ENCODE peak calls at places on chromosomes 12 and 14, in five cellular contexts. One of them, this sample, is unnamed.

GRCh38 chr14:104221071-104221625 is 82.8 kb downstream of the KIF26A start:
- DNase-seq in posterior cingulate gyrus: no peak
- DNase-seq in NCI-H1417 treated with DMSO at 0.1 percent for 48 hours: no peak
- DNase-seq in DMS 273 treated with DMSO at 0.1 percent for 48 hours: no peak
- DNase-seq in HTR-8/SVneo: no peak
- DNase-seq in this sample: peak

GRCh38 chr14:52402812-52403526 is 88.9 kb downstream of the PTGER2 start:
- DNase-seq in posterior cingulate gyrus: no peak
- DNase-seq in NCI-H1417 treated with DMSO at 0.1 percent for 48 hours: no peak
- DNase-seq in DMS 273 treated with DMSO at 0.1 percent for 48 hours: no peak
- DNase-seq in HTR-8/SVneo: no peak
- DNase-seq in this sample: no peak

GRCh38 chr14:35687335-35687939 is 121.7 kb downstream of the RALGAPA1 start:
- DNase-seq in posterior cingulate gyrus: no peak
- DNase-seq in NCI-H1417 treated with DMSO at 0.1 percent for 48 hours: no peak
- DNase-seq in DMS 273 treated with DMSO at 0.1 percent for 48 hours: peak
- DNase-seq in HTR-8/SVneo: peak
- DNase-seq in this sample: peak

GRCh38 chr14:69531135-69531534 is 43.5 kb downstream of the CCDC177 start:
- DNase-seq in posterior cingulate gyrus: no peak
- DNase-seq in NCI-H1417 treated with DMSO at 0.1 percent for 48 hours: no peak
- DNase-seq in DMS 273 treated with DMSO at 0.1 percent for 48 hours: no peak
- DNase-seq in HTR-8/SVneo: no peak
- DNase-seq in this sample: no peak

GRCh38 chr12:95942106-95942531 is 295 bp downstream of the CCDC38 start:
- DNase-seq in posterior cingulate gyrus: no peak
- DNase-seq in NCI-H1417 treated with DMSO at 0.1 percent for 48 hours: no peak
- DNase-seq in DMS 273 treated with DMSO at 0.1 percent for 48 hours: no peak
- DNase-seq in HTR-8/SVneo: no peak
- DNase-seq in this sample: no peak

GRCh38 chr12:131035268-131035681 is 81.6 kb downstream of the ADGRD1 start:
- DNase-seq in posterior cingulate gyrus: no peak
- DNase-seq in NCI-H1417 treated with DMSO at 0.1 percent for 48 hours: no peak
- DNase-seq in DMS 273 treated with DMSO at 0.1 percent for 48 hours: no peak
- DNase-seq in HTR-8/SVneo: no peak
- DNase-seq in this sample: peak

GRCh38 chr12:68020699-68021098 is 31.5 kb downstream of the IFNG-AS1 start:
- DNase-seq in posterior cingulate gyrus: no peak
- DNase-seq in NCI-H1417 treated with DMSO at 0.1 percent for 48 hours: no peak
- DNase-seq in DMS 273 treated with DMSO at 0.1 percent for 48 hours: no peak
- DNase-seq in HTR-8/SVneo: no peak
- DNase-seq in this sample: no peak

GRCh38 chr14:86912689-86913088 is 1080.3 kb downstream of the GALC start:
- DNase-seq in posterior cingulate gyrus: no peak
- DNase-seq in NCI-H1417 treated with DMSO at 0.1 percent for 48 hours: no peak
- DNase-seq in DMS 273 treated with DMSO at 0.1 percent for 48 hours: no peak
- DNase-seq in HTR-8/SVneo: no peak
- DNase-seq in this sample: no peak

GRCh38 chr14:69288001-69288771 is 28.2 kb downstream of the GALNT16 start:
- DNase-seq in posterior cingulate gyrus: no peak
- DNase-seq in NCI-H1417 treated with DMSO at 0.1 percent for 48 hours: no peak
- DNase-seq in DMS 273 treated with DMSO at 0.1 percent for 48 hours: no peak
- DNase-seq in HTR-8/SVneo: no peak
- DNase-seq in this sample: no peak

GRCh38 chr14:61346793-61347192 is 25.4 kb downstream of the PRKCH start:
- DNase-seq in posterior cingulate gyrus: no peak
- DNase-seq in NCI-H1417 treated with DMSO at 0.1 percent for 48 hours: no peak
- DNase-seq in DMS 273 treated with DMSO at 0.1 percent for 48 hours: no peak
- DNase-seq in HTR-8/SVneo: no peak
- DNase-seq in this sample: no peak

GRCh38 chr12:103909811-103910210 is 20.4 kb upstream of the HSP90B1 start:
- DNase-seq in posterior cingulate gyrus: no peak
- DNase-seq in NCI-H1417 treated with DMSO at 0.1 percent for 48 hours: no peak
- DNase-seq in DMS 273 treated with DMSO at 0.1 percent for 48 hours: no peak
- DNase-seq in HTR-8/SVneo: no peak
- DNase-seq in this sample: no peak

GRCh38 chr14:50064993-50065392 is 51.4 kb downstream of the VCPKMT start:
- DNase-seq in posterior cingulate gyrus: peak
- DNase-seq in NCI-H1417 treated with DMSO at 0.1 percent for 48 hours: no peak
- DNase-seq in DMS 273 treated with DMSO at 0.1 percent for 48 hours: no peak
- DNase-seq in HTR-8/SVneo: no peak
- DNase-seq in this sample: no peak

GRCh38 chr12:88546851-88547250 is 33.4 kb downstream of the KITLG start:
- DNase-seq in posterior cingulate gyrus: no peak
- DNase-seq in NCI-H1417 treated with DMSO at 0.1 percent for 48 hours: no peak
- DNase-seq in DMS 273 treated with DMSO at 0.1 percent for 48 hours: no peak
- DNase-seq in HTR-8/SVneo: no peak
- DNase-seq in this sample: no peak

GRCh38 chr12:13222076-13222475 is 25.6 kb downstream of the EMP1 start:
- DNase-seq in posterior cingulate gyrus: no peak
- DNase-seq in NCI-H1417 treated with DMSO at 0.1 percent for 48 hours: no peak
- DNase-seq in DMS 273 treated with DMSO at 0.1 percent for 48 hours: no peak
- DNase-seq in HTR-8/SVneo: no peak
- DNase-seq in this sample: no peak

GRCh38 chr14:98494582-98494981 is 777.4 kb downstream of the BCL11B start:
- DNase-seq in posterior cingulate gyrus: no peak
- DNase-seq in NCI-H1417 treated with DMSO at 0.1 percent for 48 hours: no peak
- DNase-seq in DMS 273 treated with DMSO at 0.1 percent for 48 hours: no peak
- DNase-seq in HTR-8/SVneo: no peak
- DNase-seq in this sample: no peak

GRCh38 chr14:73591690-73592448 is at the start of gene ACOT4:
- DNase-seq in posterior cingulate gyrus: no peak
- DNase-seq in NCI-H1417 treated with DMSO at 0.1 percent for 48 hours: no peak
- DNase-seq in DMS 273 treated with DMSO at 0.1 percent for 48 hours: no peak
- DNase-seq in HTR-8/SVneo: no peak
- DNase-seq in this sample: no peak

GRCh38 chr14:99316281-99317163 is 44.5 kb upstream of the BCL11B start:
- DNase-seq in posterior cingulate gyrus: no peak
- DNase-seq in NCI-H1417 treated with DMSO at 0.1 percent for 48 hours: no peak
- DNase-seq in DMS 273 treated with DMSO at 0.1 percent for 48 hours: no peak
- DNase-seq in HTR-8/SVneo: no peak
- DNase-seq in this sample: no peak

GRCh38 chr12:58814036-58814435 is 106.3 kb downstream of the LRIG3 start:
- DNase-seq in posterior cingulate gyrus: no peak
- DNase-seq in NCI-H1417 treated with DMSO at 0.1 percent for 48 hours: no peak
- DNase-seq in DMS 273 treated with DMSO at 0.1 percent for 48 hours: no peak
- DNase-seq in HTR-8/SVneo: no peak
- DNase-seq in this sample: no peak

GRCh38 chr12:106309671-106310313 is 7.3 kb downstream of the TCP11L2 start:
- DNase-seq in posterior cingulate gyrus: no peak
- DNase-seq in NCI-H1417 treated with DMSO at 0.1 percent for 48 hours: no peak
- DNase-seq in DMS 273 treated with DMSO at 0.1 percent for 48 hours: no peak
- DNase-seq in HTR-8/SVneo: peak
- DNase-seq in this sample: no peak

GRCh38 chr12:121288941-121289340 is 7.6 kb downstream of the CAMKK2 start:
- DNase-seq in posterior cingulate gyrus: no peak
- DNase-seq in NCI-H1417 treated with DMSO at 0.1 percent for 48 hours: no peak
- DNase-seq in DMS 273 treated with DMSO at 0.1 percent for 48 hours: no peak
- DNase-seq in HTR-8/SVneo: no peak
- DNase-seq in this sample: no peak

GRCh38 chr12:25959069-25959961 is 833 bp downstream of the RASSF8 start:
- DNase-seq in posterior cingulate gyrus: peak
- DNase-seq in NCI-H1417 treated with DMSO at 0.1 percent for 48 hours: no peak
- DNase-seq in DMS 273 treated with DMSO at 0.1 percent for 48 hours: no peak
- DNase-seq in HTR-8/SVneo: peak
- DNase-seq in this sample: peak

This sample was measured in NCI-H524.